ENCODE peak calls at places on chromosomes 1 and 21, in five cellular contexts. S, K, N, H and T are unnamed samples.
A peak's percentile ranks its signal among the peaks of the same experiment; 100 is the strongest.

GRCh38 chr1:46137901-46138300 is 5.5 kb upstream of the PIK3R3 start:
- DNase-seq in H (no peak), K (no peak), N (no peak), S (no peak), T (no peak)

GRCh38 chr1:202069670-202070069 is 53.0 kb upstream of the GPR37L1 start:
- DNase-seq in N (no peak), K (no peak), H (no peak), S (no peak), T (no peak)

GRCh38 chr1:67978988-67979516 is 71.4 kb downstream of the DIRAS3 start:
- DNase-seq in H (no peak), S (no peak), K (no peak), N (no peak), T (no peak)

GRCh38 chr1:90193116-90193515 is 198.2 kb downstream of the ZNF326 start:
- DNase-seq in S (no peak), H (no peak), K (no peak), N (no peak), T (no peak)

GRCh38 chr1:230424440-230425251 is 1.5 kb downstream of the PGBD5 start:
- DNase-seq in S (no peak), N (no peak), H (no peak), K (no peak), T (no peak)

GRCh38 chr1:230267338-230268065 is 158.6 kb downstream of the PGBD5 start:
- DNase-seq in K (no peak), H (no peak), S (no peak), N (no peak), T (no peak)

GRCh38 chr1:30762152-30762930 is 4.8 kb upstream of the LAPTM5 start:
- DNase-seq in K (no peak), S (peak; percentile 65), N (peak; percentile 68), H (no peak), T (peak; percentile 79)

GRCh38 chr1:119253366-119253765 is 112.9 kb upstream of the WARS2 start:
- DNase-seq in S (no peak), K (no peak), N (no peak), H (no peak), T (no peak)

GRCh38 chr1:228081144-228081543 is 1.4 kb upstream of the ARF1 start:
- DNase-seq in K (no peak), H (peak; percentile 11), N (peak; percentile 60), S (no peak), T (no peak)

GRCh38 chr21:14875704-14876364 is 189.0 kb downstream of the NRIP1 start:
- DNase-seq in N (no peak), H (no peak), K (peak; percentile 51), S (peak; percentile 36), T (peak; percentile 34)

GRCh38 chr1:197908695-197909336 is 6.4 kb downstream of the C1orf53 start:
- DNase-seq in K (no peak), S (no peak), H (no peak), N (no peak), T (peak; percentile 7)

GRCh38 chr1:18849252-18849651 is 10.2 kb downstream of the TAS1R2 start:
- DNase-seq in S (no peak), N (peak; percentile 93), K (no peak), H (no peak), T (no peak)

GRCh38 chr1:48870596-48870995 is 93.9 kb upstream of the BEND5 start:
- DNase-seq in H (no peak), S (no peak), K (no peak), N (no peak), T (no peak)

GRCh38 chr1:159918041-159918917 is 7.0 kb downstream of the TAGLN2 start:
- DNase-seq in K (no peak), H (no peak), N (no peak), S (no peak), T (no peak)

GRCh38 chr1:150210741-150211140 is 25.2 kb downstream of the ANP32E start:
- DNase-seq in K (no peak), H (no peak), S (no peak), N (no peak), T (no peak)

GRCh38 chr1:156126043-156126700 is 11.7 kb downstream of the LMNA start:
- DNase-seq in K (peak; percentile 79), N (peak; percentile 98), H (peak; percentile 93), S (peak; percentile 49), T (no peak)

GRCh38 chr1:63466759-63467158 is 56.3 kb downstream of the ITGB3BP start:
- DNase-seq in S (no peak), H (no peak), N (no peak), K (no peak), T (no peak)

GRCh38 chr1:147273409-147274307 is 31.2 kb downstream of the CHD1L start:
- DNase-seq in H (no peak), S (peak; percentile 57), N (no peak), K (peak; percentile 18), T (peak; percentile 48)

GRCh38 chr1:228360533-228361313 is 45.9 kb downstream of the TRIM11 start:
- DNase-seq in N (peak; percentile 72), S (no peak), H (peak; percentile 47), K (no peak), T (no peak)

GRCh38 chr1:51058863-51059262 is 43.2 kb upstream of the C1orf185 start:
- DNase-seq in N (no peak), K (peak; percentile 13), H (no peak), S (peak; percentile 24), T (peak; percentile 32)

GRCh38 chr1:244969355-244970235 is 105.3 kb upstream of the HNRNPU start:
- DNase-seq in N (peak; percentile 94), K (peak; percentile 73), S (peak; percentile 26), H (peak; percentile 81), T (no peak)

GRCh38 chr21:38639782-38640750 is 141.8 kb upstream of the ERG start:
- DNase-seq in N (no peak), S (no peak), K (no peak), H (no peak), T (no peak)

GRCh38 chr21:38631676-38632075 is 133.4 kb upstream of the ERG start:
- DNase-seq in S (no peak), K (no peak), N (no peak), H (no peak), T (no peak)

GRCh38 chr21:38631171-38631570 is 132.9 kb upstream of the ERG start:
- DNase-seq in H (no peak), S (no peak), N (no peak), K (no peak), T (no peak)

GRCh38 chr21:38637161-38637560 is 138.9 kb upstream of the ERG start:
- DNase-seq in K (no peak), N (no peak), S (no peak), H (no peak), T (no peak)
- TF ChIP-seq CTCF in K (no peak), N (no peak), S (no peak), H (no peak), T (no peak)

DNA sequence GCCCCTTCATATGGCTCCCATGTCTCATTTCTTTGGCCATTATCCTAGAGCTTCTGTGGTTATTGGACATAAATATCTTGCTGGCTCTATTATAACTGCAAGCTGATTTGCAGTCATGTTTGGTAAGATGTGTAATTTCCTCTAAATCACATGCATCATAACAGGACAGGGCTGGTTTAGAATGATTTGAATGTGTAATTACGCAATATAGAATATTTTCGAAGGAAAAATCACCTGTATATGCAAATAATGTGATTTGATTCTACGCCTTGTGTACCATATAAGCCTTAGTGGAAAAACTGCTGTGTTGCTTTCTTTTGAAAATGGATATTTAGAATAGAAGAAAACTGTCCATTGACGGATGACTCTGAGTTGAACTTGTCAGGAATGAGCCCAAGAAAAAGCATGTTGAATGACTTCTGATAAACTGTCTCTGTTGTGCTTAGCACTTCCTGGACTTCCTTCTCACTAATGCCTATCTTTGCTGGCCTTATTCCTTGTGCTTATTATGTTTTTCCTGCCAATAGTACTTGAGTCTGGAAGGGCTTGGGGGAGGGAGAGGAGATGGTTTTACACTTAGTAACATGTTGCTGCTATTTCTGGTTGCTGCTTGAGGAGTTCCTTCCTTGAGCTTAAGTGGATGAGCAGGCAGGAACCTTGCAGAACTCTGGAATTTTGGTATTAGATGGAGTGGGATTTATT is 6.5 kb downstream of the CACHD1 start:
- DNase-seq in K (no peak), S (no peak), H (no peak), N (no peak), T (no peak)
- TF ChIP-seq CTCF in K (no peak), S (no peak), H (no peak), N (no peak), T (no peak)

GRCh38 chr1:83067954-83068353 is 931.0 kb downstream of the TTLL7 start:
- DNase-seq in H (no peak), N (no peak), S (no peak), K (no peak), T (no peak)
- TF ChIP-seq CTCF in H (no peak), N (no peak), S (no peak), K (no peak), T (no peak)

GRCh38 chr1:37506740-37507139 is 7.8 kb downstream of the MEAF6 start:
- DNase-seq in K (no peak), N (no peak), S (no peak), H (no peak), T (no peak)

GRCh38 chr1:37513795-37514349 is 694 bp downstream of the MEAF6 start:
- DNase-seq in S (peak; percentile 67), K (peak; percentile 61), H (no peak), N (no peak), T (peak; percentile 71)

GRCh38 chr1:37514350-37515184 is at the start of gene MEAF6:
- DNase-seq in K (peak; percentile 90), H (peak; percentile 85), S (peak; percentile 94), N (peak; percentile 95), T (peak; percentile 94)

DNA sequence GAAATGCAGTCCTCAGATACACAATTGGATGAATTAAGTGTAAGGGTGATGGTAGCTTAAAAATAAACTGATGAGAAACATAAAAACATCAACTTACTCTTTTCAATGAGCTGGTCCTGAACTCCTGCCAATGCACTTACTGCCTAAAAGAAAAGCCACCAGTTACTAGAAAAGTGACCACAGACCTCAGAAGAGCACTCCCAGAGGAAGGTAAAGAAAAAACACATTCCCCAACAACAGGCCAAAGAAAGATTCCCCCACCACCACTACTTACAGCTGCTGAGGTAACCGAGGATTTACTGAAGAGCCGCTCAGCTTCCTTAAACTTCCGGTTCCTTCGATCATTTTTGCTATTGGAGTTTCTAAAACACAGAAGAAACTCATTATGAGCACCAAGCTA is 5.4 kb downstream of the MEAF6 start:
- DNase-seq in N (no peak), S (peak; percentile 21), K (no peak), H (no peak), T (no peak)
- TF ChIP-seq CTCF in N (no peak), S (peak; percentile 23), K (peak; percentile 37), H (no peak), T (no peak)

DNA sequence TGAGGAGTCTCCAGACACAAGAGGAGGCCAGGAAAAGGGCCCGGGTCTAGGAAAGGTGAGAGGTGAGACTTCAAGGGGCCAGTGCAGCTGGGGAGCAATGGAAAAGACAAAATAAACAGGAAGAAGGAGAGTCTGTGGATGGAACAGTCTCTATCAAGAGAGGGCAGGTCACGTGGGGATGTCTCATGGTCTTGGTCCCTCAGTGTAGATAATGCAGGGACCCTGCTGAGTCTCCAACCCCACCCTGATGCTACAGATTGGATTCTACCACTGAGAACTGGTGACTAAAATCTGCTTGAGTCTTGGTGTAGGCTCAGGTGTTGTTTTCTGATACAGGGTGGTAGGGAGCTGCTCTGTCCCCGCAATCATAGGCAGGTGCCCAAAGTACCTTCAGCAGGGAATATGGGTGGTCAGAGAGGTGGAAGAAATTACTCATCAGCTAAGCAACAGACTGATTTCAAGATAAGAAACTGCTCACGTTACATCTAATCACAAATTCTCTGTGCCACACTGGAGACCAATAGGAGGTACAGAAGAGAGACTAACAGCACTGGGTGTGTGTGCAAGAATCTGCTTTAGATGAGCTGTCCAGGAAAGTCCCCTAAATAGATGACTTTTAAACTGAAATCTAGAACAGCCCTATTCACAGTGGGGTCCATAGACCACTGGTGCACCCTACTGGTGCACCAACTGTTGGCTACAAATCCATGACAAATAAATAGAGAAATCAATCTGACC is 101.5 kb upstream of the TLR5 start:
- DNase-seq in N (no peak), S (no peak), K (peak; percentile 21), H (no peak), T (peak; percentile 34)
- TF ChIP-seq CTCF in N (peak; percentile 12), S (peak; percentile 5), K (peak; percentile 40), H (peak; percentile 37), T (no peak)

GRCh38 chr1:182839209-182840065 is at the start of gene DHX9:
- DNase-seq in N (peak; percentile 98), H (peak; percentile 93), S (peak; percentile 98), K (peak; percentile 94), T (peak; percentile 98)
- TF ChIP-seq CTCF in N (peak; percentile 10), H (peak; percentile 17), S (no peak), K (peak; percentile 22), T (peak; percentile 19)